ENCODE peak calls at places on chromosomes 16 and 17, in nine cellular contexts. T is H4; E is CD4-positive, alpha-beta T cell; H is M059J; U is GM12865; A is aorta; G is activated naive CD4-positive, alpha-beta T cell; B is H1; N is GM23248. J is an unnamed sample.

GRCh38 chr16:70152578-70153302 is 20.8 kb upstream of the CLEC18C start:
- DNase-seq in T (no peak), E (no peak), H (no peak), U (no peak), A (peak), G (no peak), B (no peak), N (no peak), J (no peak)

GRCh38 chr17:50953518-50953830 is 87.3 kb upstream of the TOB1 start:
- DNase-seq in T (no peak), E (no peak), H (no peak), U (no peak), A (no peak), G (no peak), B (no peak), N (no peak), J (no peak)

GRCh38 chr16:26981266-26981938 is 85.3 kb upstream of the C16orf82 start:
- DNase-seq in T (peak), E (no peak), H (peak), U (no peak), A (no peak), G (no peak), B (no peak), N (peak), J (peak)

GRCh38 chr17:83192161-83192788 is 112.9 kb downstream of the METRNL start:
- DNase-seq in T (no peak), E (no peak), H (peak), U (no peak), A (peak), G (no peak), B (peak), N (peak), J (no peak)

GRCh38 chr17:61403846-61404701 is 4.4 kb downstream of the TBX2 start:
- DNase-seq in T (no peak), E (no peak), H (no peak), U (no peak), A (peak), G (no peak), B (peak), N (no peak), J (no peak)

GRCh38 chr17:66301418-66301863 is 972 bp upstream of the PRKCA start:
- DNase-seq in T (no peak), E (no peak), H (no peak), U (peak), A (no peak), G (no peak), B (no peak), N (no peak), J (no peak)

GRCh38 chr17:81419333-81419885 is 24.2 kb downstream of the BAHCC1 start:
- DNase-seq in T (peak), E (no peak), H (peak), U (no peak), A (peak), G (no peak), B (no peak), N (peak), J (peak)

GRCh38 chr16:23691483-23692189 is 12.9 kb downstream of the PLK1 start:
- DNase-seq in T (peak), E (no peak), H (peak), U (no peak), A (peak), G (no peak), B (no peak), N (peak), J (peak)

GRCh38 chr16:54199486-54200160 is 87.0 kb downstream of the IRX3 start:
- DNase-seq in T (no peak), E (no peak), H (no peak), U (no peak), A (no peak), G (no peak), B (no peak), N (no peak), J (no peak)

GRCh38 chr16:22424161-22424937 is 49.9 kb upstream of the CDR2 start:
- DNase-seq in T (peak), E (no peak), H (peak), U (no peak), A (peak), G (no peak), B (peak), N (peak), J (no peak)

GRCh38 chr17:18257268-18257681 is 1.3 kb downstream of the FLII start:
- DNase-seq in T (no peak), E (no peak), H (peak), U (no peak), A (no peak), G (no peak), B (no peak), N (peak), J (no peak)

GRCh38 chr17:16915752-16916556 is 56.0 kb downstream of the TNFRSF13B start:
- DNase-seq in T (peak), E (no peak), H (peak), U (peak), A (peak), G (no peak), B (peak), N (peak), J (peak)

GRCh38 chr17:76077582-76078110 is 1.3 kb upstream of the ZACN start:
- DNase-seq in T (no peak), E (no peak), H (no peak), U (no peak), A (no peak), G (no peak), B (no peak), N (no peak), J (no peak)

GRCh38 chr17:13541032-13541480 is 60.7 kb downstream of the HS3ST3A1 start:
- DNase-seq in T (peak), E (no peak), H (peak), U (no peak), A (no peak), G (no peak), B (no peak), N (peak), J (peak)

GRCh38 chr17:72717276-72717675 is 375.2 kb downstream of the SLC39A11 start:
- DNase-seq in T (no peak), E (no peak), H (no peak), U (no peak), A (no peak), G (no peak), B (no peak), N (no peak), J (no peak)

GRCh38 chr16:15950167-15950854 is 895 bp downstream of the ABCC1 start:
- DNase-seq in T (no peak), E (no peak), H (peak), U (peak), A (peak), G (no peak), B (no peak), N (peak), J (peak)

GRCh38 chr16:85491798-85492616 is 121.1 kb upstream of the GSE1 start:
- DNase-seq in T (no peak), E (no peak), H (peak), U (no peak), A (peak), G (no peak), B (no peak), N (peak), J (no peak)

GRCh38 chr17:73815474-73815873 is 171.2 kb upstream of the SDK2 start:
- DNase-seq in T (no peak), E (no peak), H (no peak), U (no peak), A (no peak), G (no peak), B (no peak), N (no peak), J (no peak)

GRCh38 chr17:50534222-50534978 is 1.9 kb downstream of the EPN3 start:
- DNase-seq in T (no peak), E (no peak), H (peak), U (no peak), A (no peak), G (no peak), B (peak), N (peak), J (no peak)

GRCh38 chr17:80441133-80441578 is 26.2 kb downstream of the ENDOV start:
- DNase-seq in T (no peak), E (peak), H (peak), U (peak), A (peak), G (peak), B (peak), N (peak), J (peak)

GRCh38 chr17:33602981-33603380 is 309.9 kb upstream of the ASIC2 start:
- DNase-seq in T (no peak), E (no peak), H (peak), U (peak), A (no peak), G (no peak), B (peak), N (peak), J (no peak)

GRCh38 chr17:13337864-13338371 is 263.8 kb downstream of the HS3ST3A1 start:
- DNase-seq in T (peak), E (no peak), H (peak), U (peak), A (no peak), G (no peak), B (no peak), N (peak), J (peak)

GRCh38 chr17:77140878-77141767 is at the start of gene SEC14L1:
- DNase-seq in T (peak), E (peak), H (peak), U (peak), A (peak), G (no peak), B (peak), N (peak), J (peak)

GRCh38 chr17:61504697-61505096 is 52.5 kb downstream of the TBX4 start:
- DNase-seq in T (peak), E (no peak), H (peak), U (no peak), A (no peak), G (no peak), B (no peak), N (peak), J (peak)

GRCh38 chr17:75087558-75088453 is at the start of gene SLC16A5:
- DNase-seq in T (no peak), E (peak), H (no peak), U (peak), A (peak), G (no peak), B (peak), N (peak), J (no peak)

J was measured in HT1080.